ENCODE peak calls at places on chromosomes 4 and X, in five cellular contexts. F is HepG2, D is H1, P is GM12878, V is NT2/D1. A is an unnamed sample.

GRCh38 chrX:38804481-38805293 is 3.4 kb downstream of the MID1IP1 start:
- DNase-seq in F (no peak), D (peak), P (no peak), V (no peak), A (peak)

GRCh38 chrX:39115166-39115565 is 313.9 kb downstream of the MID1IP1 start:
- DNase-seq in F (no peak), D (no peak), P (no peak), V (no peak), A (no peak)

GRCh38 chr4:19645589-19645988 is 606.1 kb upstream of the SLIT2 start:
- DNase-seq in F (no peak), D (no peak), P (no peak), V (no peak), A (no peak)

GRCh38 chrX:68109162-68109561 is 324.1 kb downstream of the OPHN1 start:
- DNase-seq in F (no peak), D (no peak), P (no peak), V (no peak), A (no peak)

GRCh38 chr4:136931771-136932170 is 600.5 kb downstream of the PCDH18 start:
- DNase-seq in F (no peak), D (no peak), P (no peak), V (no peak), A (no peak)

GRCh38 chrX:103453655-103454054 is 65.6 kb downstream of the RAB40A start:
- DNase-seq in F (no peak), D (no peak), P (no peak), V (no peak), A (no peak)

GRCh38 chr4:16864199-16864598 is 34.2 kb downstream of the LDB2 start:
- DNase-seq in F (no peak), D (no peak), P (no peak), V (no peak), A (no peak)

GRCh38 chr4:165974647-165975335 is 101.8 kb downstream of the TLL1 start:
- DNase-seq in F (no peak), D (no peak), P (no peak), V (no peak), A (no peak)

GRCh38 chr4:140098481-140099132 is 55.4 kb downstream of the MAML3 start:
- DNase-seq in F (no peak), D (no peak), P (no peak), V (no peak), A (no peak)

GRCh38 chr4:76856183-76856969 is 41.6 kb downstream of the SOWAHB start:
- DNase-seq in F (peak), D (no peak), P (no peak), V (no peak), A (peak)

GRCh38 chrX:53714580-53715335 is 28.2 kb upstream of the HUWE1 start:
- DNase-seq in F (no peak), D (no peak), P (peak), V (no peak), A (no peak)

GRCh38 chrX:38045697-38046096 is 39.3 kb downstream of the SYTL5 start:
- DNase-seq in F (no peak), D (no peak), P (no peak), V (no peak), A (no peak)

GRCh38 chr4:100605144-100605543 is 87.3 kb upstream of the EMCN start:
- DNase-seq in F (no peak), D (no peak), P (no peak), V (no peak), A (no peak)

GRCh38 chr4:89491731-89492235 is 184.2 kb upstream of the GPRIN3 start:
- DNase-seq in F (no peak), D (no peak), P (no peak), V (peak), A (no peak)

GRCh38 chr4:173763374-173763773 is 233.3 kb upstream of the HAND2 start:
- DNase-seq in F (no peak), D (no peak), P (no peak), V (no peak), A (no peak)

GRCh38 chr4:8855781-8856245 is 15.8 kb downstream of the HMX1 start:
- DNase-seq in F (no peak), D (peak), P (no peak), V (peak), A (peak)

GRCh38 chr4:113919611-113920010 is 59.8 kb downstream of the ARSJ start:
- DNase-seq in F (no peak), D (no peak), P (no peak), V (no peak), A (no peak)

GRCh38 chrX:19513383-19513782 is 1.9 kb downstream of the MAP3K15 start:
- DNase-seq in F (peak), D (no peak), P (no peak), V (no peak), A (no peak)

GRCh38 chr4:106369456-106370060 is 980 bp upstream of the GIMD1 start:
- DNase-seq in F (peak), D (no peak), P (peak), V (peak), A (peak)

GRCh38 chr4:76570141-76570989 is 135.3 kb downstream of the SHROOM3 start:
- DNase-seq in F (peak), D (no peak), P (no peak), V (no peak), A (no peak)

GRCh38 chr4:108117473-108118182 is 51.1 kb downstream of the LEF1 start:
- DNase-seq in F (peak), D (peak), P (no peak), V (peak), A (peak)

GRCh38 chrX:134570899-134571298 is 87.4 kb downstream of the PLAC1 start:
- DNase-seq in F (no peak), D (no peak), P (no peak), V (no peak), A (no peak)

GRCh38 chr4:74490736-74491135 is 45.8 kb downstream of the AREG start:
- DNase-seq in F (no peak), D (no peak), P (no peak), V (no peak), A (no peak)

GRCh38 chrX:18649498-18649951 is 22.4 kb downstream of the RS1 start:
- DNase-seq in F (no peak), D (peak), P (no peak), V (peak), A (no peak)

GRCh38 chr4:73451404-73451803 is 15.4 kb downstream of the AFP start:
- DNase-seq in F (no peak), D (no peak), P (no peak), V (no peak), A (no peak)

GRCh38 chr4:150722908-150723362 is 141.0 kb downstream of the MAB21L2 start:
- DNase-seq in F (no peak), D (no peak), P (no peak), V (no peak), A (peak)

GRCh38 chr4:155828628-155829027 is 37.4 kb downstream of the ASIC5 start:
- DNase-seq in F (no peak), D (no peak), P (no peak), V (no peak), A (no peak)

GRCh38 chr4:173272987-173273386 is 61.2 kb downstream of the HMGB2 start:
- DNase-seq in F (no peak), D (no peak), P (no peak), V (no peak), A (no peak)

GRCh38 chr4:138181288-138181687 is 60.9 kb downstream of the SLC7A11 start:
- DNase-seq in F (no peak), D (no peak), P (no peak), V (no peak), A (no peak)

GRCh38 chr4:184983660-184984356 is 34.5 kb upstream of the HELT start:
- DNase-seq in F (peak), D (peak), P (peak), V (peak), A (peak)

DNA sequence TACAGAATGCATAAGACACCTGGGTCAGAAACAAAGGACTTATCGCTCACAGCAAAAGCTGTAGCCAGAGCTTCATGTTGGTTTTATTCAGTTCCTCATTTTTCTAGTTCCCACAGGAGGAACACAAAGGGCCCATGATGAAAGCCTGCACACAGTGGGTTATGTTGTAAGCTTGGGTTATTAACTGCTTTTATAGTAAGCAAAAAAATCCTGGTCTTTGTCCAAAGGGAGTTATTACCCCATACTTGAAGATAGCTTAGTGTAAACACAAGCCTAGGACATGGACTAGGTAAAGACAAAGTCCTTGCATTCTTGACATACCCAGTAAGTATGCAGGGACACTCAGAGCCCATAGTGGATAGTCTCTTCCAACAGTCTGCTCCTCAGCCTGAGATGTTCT is 11.7 kb downstream of the BBS12 start:
- DNase-seq in F (peak), D (no peak), P (no peak), V (no peak), A (no peak)
- TF ChIP-seq SUZ12 in F (no peak), D (no peak), P (no peak), V (no peak), A (no peak)

GRCh38 chr4:87824352-87824751 is 8.4 kb upstream of the MEPE start:
- DNase-seq in F (no peak), D (no peak), P (no peak), V (no peak), A (no peak)
- TF ChIP-seq SUZ12 in F (no peak), D (no peak), P (no peak), V (no peak), A (no peak)

GRCh38 chr4:68359508-68359907 is 9.6 kb upstream of the YTHDC1 start:
- DNase-seq in F (no peak), D (no peak), P (no peak), V (no peak), A (no peak)
- TF ChIP-seq SUZ12 in F (no peak), D (no peak), P (no peak), V (no peak), A (no peak)

DNA sequence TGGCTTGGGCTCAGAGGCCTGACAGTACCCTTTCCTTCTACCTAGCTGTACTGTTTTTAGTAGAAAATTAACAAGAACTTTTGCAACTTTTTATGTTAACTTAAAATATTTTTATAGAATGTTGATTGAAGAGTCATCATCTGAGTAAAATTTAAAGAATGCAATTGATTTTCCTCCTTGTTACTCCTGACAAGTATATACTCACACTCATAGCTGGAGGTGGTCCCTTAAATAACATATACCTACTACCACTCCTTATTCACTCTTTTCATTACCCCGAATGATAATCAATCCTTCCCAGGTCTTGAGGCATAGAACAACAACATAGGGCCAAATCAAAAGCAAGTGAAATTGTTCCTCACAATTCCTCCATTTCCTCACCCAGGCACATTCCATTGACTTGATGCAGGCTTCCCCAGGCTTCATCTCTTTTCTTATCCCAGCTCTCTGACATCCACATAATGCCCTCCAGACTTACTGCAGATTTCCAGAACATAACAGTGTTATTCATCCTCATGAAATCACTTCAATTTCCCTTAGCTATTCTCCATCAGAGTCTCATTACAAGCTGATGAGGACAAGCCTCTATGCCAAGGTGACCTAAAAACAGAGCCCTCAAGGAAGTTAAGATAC is 73.2 kb upstream of the ANXA10 start:
- DNase-seq in F (no peak), D (no peak), P (no peak), V (no peak), A (no peak)
- TF ChIP-seq SUZ12 in F (no peak), D (no peak), P (no peak), V (no peak), A (no peak)

GRCh38 chrX:47612418-47612817 is 7.2 kb downstream of the SYN1 start:
- DNase-seq in F (no peak), D (no peak), P (no peak), V (no peak), A (no peak)

GRCh38 chrX:47611926-47612325 is 7.7 kb downstream of the SYN1 start:
- DNase-seq in F (no peak), D (no peak), P (no peak), V (no peak), A (no peak)

GRCh38 chrX:47613082-47613481 is 6.6 kb downstream of the SYN1 start:
- DNase-seq in F (no peak), D (no peak), P (no peak), V (no peak), A (no peak)

GRCh38 chrX:47608130-47608810 is 11.4 kb downstream of the SYN1 start:
- DNase-seq in F (no peak), D (no peak), P (no peak), V (peak), A (no peak)

GRCh38 chrX:47610506-47610905 is 9.2 kb downstream of the SYN1 start:
- DNase-seq in F (no peak), D (no peak), P (no peak), V (no peak), A (no peak)
- TF ChIP-seq SUZ12 in F (no peak), D (no peak), P (no peak), V (no peak), A (no peak)

DNA sequence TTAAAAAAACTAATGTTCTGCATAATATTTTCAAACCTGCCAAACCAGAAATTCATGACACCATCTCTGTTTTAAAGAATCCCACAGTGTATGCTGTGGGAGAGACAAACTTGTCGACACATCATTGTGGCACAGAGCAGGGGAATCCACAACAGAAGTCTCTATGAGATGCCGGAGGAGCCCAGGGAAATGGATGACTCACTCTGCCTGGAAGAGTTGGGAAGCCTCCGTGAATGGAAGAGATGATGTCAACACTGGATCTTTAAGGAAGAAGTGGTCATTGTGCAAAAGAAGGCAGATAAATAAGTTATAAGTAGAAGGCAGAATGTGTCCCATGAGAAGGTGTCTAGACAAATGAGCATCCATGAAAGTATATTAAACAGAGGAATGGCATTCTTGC is 595.1 kb downstream of the RAB28 start:
- DNase-seq in F (no peak), D (no peak), P (no peak), V (no peak), A (no peak)
- TF ChIP-seq SUZ12 in F (no peak), D (no peak), P (no peak), V (no peak), A (no peak)

A was measured in HEK293T.